ENCODE peak calls at places on chromosomes 1 and 21, in eight cellular contexts. M is IMR-90, W is sigmoid colon, X is transverse colon, A is H9, N is cardiac muscle cell, F is thoracic aorta, T is Panc1. U is an unnamed sample.

GRCh38 chr1:28591708-28592313 is at the start of gene RAB42:
- DNase-seq in W (peak; percentile 78), T (no peak), F (no peak), M (no peak), A (peak; percentile 66), N (peak; percentile 50), X (peak; percentile 51), U (no peak)

GRCh38 chr1:15765495-15766194 is 7.0 kb downstream of the FBLIM1 start:
- DNase-seq in X (no peak), N (peak; percentile 81), W (no peak), M (peak; percentile 61), A (no peak), T (no peak), F (no peak), U (peak; percentile 57)

GRCh38 chr1:206905295-206906164 is 8.3 kb downstream of the IL24 start:
- DNase-seq in M (peak; percentile 94), X (no peak), W (no peak), N (peak; percentile 86), F (no peak), T (no peak), A (no peak), U (no peak)

GRCh38 chr21:42235593-42235992 is 16.7 kb downstream of the ABCG1 start:
- DNase-seq in N (no peak), M (no peak), T (no peak), X (no peak), W (no peak), A (no peak), F (no peak), U (no peak)

GRCh38 chr1:99527545-99527944 is 118.4 kb upstream of the PALMD start:
- DNase-seq in T (no peak), X (no peak), N (no peak), F (no peak), M (no peak), A (no peak), W (no peak), U (no peak)

GRCh38 chr1:9201421-9202239 is 32.9 kb upstream of the H6PD start:
- DNase-seq in N (peak; percentile 72), M (peak; percentile 86), A (peak; percentile 53), W (peak; percentile 80), F (no peak), X (peak; percentile 18), T (no peak), U (no peak)

GRCh38 chr1:154178856-154179811 is 12.8 kb downstream of the TPM3 start:
- DNase-seq in T (no peak), A (no peak), F (no peak), W (no peak), M (no peak), X (peak; percentile 49), N (peak; percentile 54), U (no peak)

GRCh38 chr1:51168266-51168845 is 66.3 kb downstream of the C1orf185 start:
- DNase-seq in M (peak; percentile 7), N (peak; percentile 29), W (no peak), T (no peak), A (no peak), F (no peak), X (no peak), U (no peak)

GRCh38 chr21:37225440-37225839 is 41.7 kb downstream of the VPS26C start:
- DNase-seq in X (no peak), F (no peak), T (no peak), A (no peak), W (no peak), M (no peak), N (no peak), U (no peak)

GRCh38 chr1:79042117-79042516 is 35.6 kb upstream of the ADGRL4 start:
- DNase-seq in N (peak; percentile 67), M (peak; percentile 80), A (no peak), W (no peak), X (no peak), T (no peak), F (no peak), U (no peak)

GRCh38 chr1:25461783-25462182 is 31.1 kb downstream of the MACO1 start:
- DNase-seq in X (no peak), W (no peak), N (no peak), T (no peak), A (no peak), F (no peak), M (no peak), U (no peak)

GRCh38 chr1:244445320-244446181 is 6.2 kb downstream of the ADSS2 start:
- DNase-seq in M (peak; percentile 17), N (no peak), W (no peak), F (no peak), X (no peak), T (no peak), A (no peak), U (no peak)

GRCh38 chr1:47669081-47669585 is 231.3 kb downstream of the FOXD2 start:
- DNase-seq in M (no peak), N (no peak), A (peak; percentile 1), W (peak; percentile 7), F (no peak), T (no peak), X (no peak), U (no peak)

GRCh38 chr1:229102741-229103480 is 168.0 kb upstream of the RAB4A start:
- DNase-seq in W (no peak), A (peak; percentile 47), F (no peak), X (no peak), N (peak; percentile 44), M (no peak), T (no peak), U (no peak)

GRCh38 chr1:183251959-183252450 is 65.9 kb downstream of the LAMC2 start:
- DNase-seq in T (no peak), N (no peak), W (no peak), F (no peak), X (no peak), A (peak; percentile 9), M (no peak), U (no peak)
- H3K27me3 ChIP-seq in T (no peaks in the 10 kb centered on the region), N (no peaks in the 10 kb centered on the region), W (no peaks in the 10 kb centered on the region), F (no peaks in the 10 kb centered on the region), X (no peaks in the 10 kb centered on the region), A (no peaks in the 10 kb centered on the region), M (no peaks in the 10 kb centered on the region), U (no peaks in the 10 kb centered on the region)

GRCh38 chr1:53392460-53392859 is 64.6 kb upstream of the LRP8 start:
- DNase-seq in N (no peak), M (no peak), T (no peak), X (no peak), W (no peak), F (no peak), A (no peak), U (no peak)
- TF ChIP-seq CTCF in N (no peak), M (no peak), T (no peak), X (no peak), W (no peak), F (no peak), A (no peak), U (no peak)

GRCh38 chr1:14541348-14541747 is 57.1 kb upstream of the KAZN start:
- DNase-seq in N (no peak), X (no peak), F (no peak), M (no peak), T (no peak), W (no peak), A (no peak), U (no peak)

GRCh38 chr1:14549897-14550635 is 48.4 kb upstream of the KAZN start:
- DNase-seq in F (no peak), A (no peak), T (no peak), N (no peak), M (no peak), W (no peak), X (no peak), U (no peak)

GRCh38 chr1:14543191-14543849 is 55.2 kb upstream of the KAZN start:
- DNase-seq in X (no peak), M (peak; percentile 15), A (no peak), F (no peak), N (peak; percentile 77), T (no peak), W (no peak), U (no peak)

GRCh38 chr1:14539953-14540563 is 58.4 kb upstream of the KAZN start:
- DNase-seq in W (no peak), M (no peak), F (no peak), X (no peak), A (no peak), N (no peak), T (no peak), U (no peak)

DNA sequence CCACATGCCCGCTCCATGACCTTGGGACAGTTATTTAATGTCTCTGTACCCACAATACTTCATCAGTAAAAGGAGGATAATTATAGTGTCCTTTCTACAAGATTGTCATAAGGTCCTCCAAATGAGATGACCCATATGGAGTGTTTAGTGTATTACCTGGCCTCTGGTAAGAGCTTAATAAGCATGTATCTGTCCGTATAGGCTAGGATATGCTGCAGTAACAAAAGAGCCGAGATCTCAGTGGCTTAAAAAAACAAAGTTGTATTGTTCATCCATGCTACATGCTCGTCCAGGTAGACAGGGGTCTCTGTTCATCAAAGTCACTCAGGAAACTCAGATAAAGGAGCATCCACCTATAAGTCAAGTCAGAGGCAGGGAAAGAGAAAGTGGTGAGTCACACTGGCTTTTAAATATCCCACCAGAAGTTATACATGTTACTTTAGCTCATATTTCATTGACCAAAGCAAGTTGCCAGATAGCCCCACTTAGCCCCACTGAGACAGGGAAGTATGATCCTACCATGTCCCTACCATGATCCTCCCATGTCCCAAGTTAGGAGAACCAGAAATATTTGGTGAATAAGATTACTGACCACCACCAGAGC is 53.0 kb upstream of the KAZN start:
- DNase-seq in T (no peak), N (no peak), W (no peak), A (no peak), M (no peak), X (no peak), F (no peak), U (no peak)
- H3K27ac ChIP-seq in T (no peak overlapping the region), N (no peak overlapping the region), W (no peak overlapping the region), A (no peak overlapping the region), M (no peak overlapping the region), X (no peak overlapping the region), F (no peak overlapping the region), U (no peak overlapping the region)

DNA sequence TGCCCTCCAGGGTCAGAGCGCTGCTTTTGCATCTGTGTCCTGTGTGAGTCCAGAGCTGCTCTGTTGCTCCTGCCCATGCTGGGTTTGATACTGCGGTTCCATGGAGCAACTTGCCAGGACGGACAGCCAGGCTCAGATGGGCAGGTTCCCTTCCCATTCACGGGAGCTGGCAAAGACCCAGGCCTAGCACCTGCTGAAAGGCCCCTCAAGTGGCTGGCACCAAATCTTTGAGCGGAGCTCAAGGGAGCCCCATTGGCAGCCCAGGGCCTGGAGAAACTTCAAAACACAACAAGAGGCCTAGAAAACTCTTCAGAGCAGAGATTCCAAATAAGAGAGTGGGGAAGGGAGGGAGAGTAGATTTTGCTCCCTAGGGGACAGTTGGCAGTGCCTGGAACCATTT is 97.2 kb downstream of the ACTL8 start:
- DNase-seq in N (no peak), T (no peak), X (no peak), F (no peak), M (no peak), A (no peak), W (no peak), U (no peak)
- H3K27me3 ChIP-seq in N (no peaks in the 10 kb centered on the region), T (no peaks in the 10 kb centered on the region), X (peaks cover 4% of the 10 kb centered on the region), F (no peaks in the 10 kb centered on the region), M (peaks cover 5% of the 10 kb centered on the region), A (no peaks in the 10 kb centered on the region), W (no peaks in the 10 kb centered on the region), U (no peaks in the 10 kb centered on the region)

DNA sequence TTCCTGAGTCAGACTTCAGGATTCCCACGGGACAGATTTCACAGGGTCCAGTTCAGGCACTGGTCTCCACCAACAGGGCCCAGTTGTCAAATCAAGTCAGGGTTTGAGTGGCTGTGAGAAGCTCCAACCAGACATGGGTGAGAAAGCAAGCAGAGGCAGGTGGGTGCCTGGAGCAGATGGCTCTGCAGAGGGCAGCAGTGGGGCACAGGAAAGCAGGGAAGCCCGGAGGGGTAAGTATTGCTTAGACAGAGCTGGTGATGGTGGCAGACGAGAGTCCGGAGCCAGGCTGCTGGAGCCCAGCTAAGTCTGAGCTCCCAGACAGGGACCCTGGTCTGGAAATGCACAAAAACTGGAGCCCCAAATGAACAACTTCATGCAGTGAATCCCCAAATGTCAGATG is 40.4 kb downstream of the RIMS3 start:
- DNase-seq in X (peak; percentile 55), N (peak; percentile 19), T (no peak), W (no peak), A (peak; percentile 41), F (no peak), M (no peak), U (no peak)
- TF ChIP-seq CTCF in X (no peak), N (peak; percentile 34), T (peak; percentile 73), W (no peak), A (peak; percentile 51), F (no peak), M (peak; percentile 37), U (peak; percentile 30)